ENCODE peak calls at places on chromosomes 11 and 22, in nine cellular contexts. G is A549, J is adipocyte, T is brain microvascular endothelial cell, E is NB4, Y is glutamatergic neuron, S is NCI-H1694 treated with DMSO at 0.1 percent for 48 hours, N is RWPE2, U is activated B cell treated with CpG ODN at 0.5 μM for 24 hours. Q is an unnamed sample.

GRCh38 chr11:114170226-114170625 is 110.7 kb downstream of the ZBTB16 start:
- DNase-seq in Y (no peak), U (no peak), S (no peak), T (no peak), G (no peak), J (no peak), E (no peak), N (no peak), Q (no peak)

GRCh38 chr11:13942908-13943505 is 19.5 kb upstream of the SPON1 start:
- DNase-seq in Y (no peak), G (no peak), N (no peak), J (peak), U (no peak), T (peak), E (no peak), S (no peak), Q (peak)

GRCh38 chr22:49730656-49731055 is 97.0 kb downstream of the BRD1 start:
- DNase-seq in E (no peak), S (no peak), G (no peak), J (no peak), U (no peak), Y (no peak), N (no peak), T (no peak), Q (no peak)

GRCh38 chr22:46351131-46351735 is 15.7 kb downstream of the TRMU start:
- DNase-seq in E (no peak), U (no peak), S (no peak), Y (no peak), G (no peak), J (no peak), N (no peak), T (no peak), Q (no peak)

GRCh38 chr22:29393019-29393608 is 4.7 kb upstream of the AP1B1 start:
- DNase-seq in T (no peak), U (no peak), G (no peak), S (no peak), E (peak), N (no peak), J (no peak), Y (no peak), Q (no peak)

GRCh38 chr11:89491141-89491690 is at the start of gene NOX4:
- DNase-seq in T (peak), S (no peak), G (no peak), E (no peak), Y (peak), N (peak), U (no peak), J (peak), Q (peak)

GRCh38 chr11:134275534-134276395 is at the start of gene GLB1L3:
- DNase-seq in G (peak), N (no peak), S (peak), J (peak), Y (peak), U (peak), T (no peak), E (no peak), Q (no peak)

GRCh38 chr11:95705485-95706124 is 84.0 kb downstream of the FAM76B start:
- DNase-seq in Y (peak), S (peak), T (peak), N (peak), E (peak), U (peak), J (peak), G (peak), Q (peak)

GRCh38 chr22:36584666-36585065 is 55.7 kb upstream of the EIF3D start:
- DNase-seq in Y (peak), E (no peak), U (no peak), N (no peak), J (no peak), G (no peak), T (no peak), S (no peak), Q (no peak)